ENCODE peak calls at places on chromosomes 11 and 22, in five cellular contexts. E is ovary, Z is tibial nerve, M is A549, R is cardiac fibroblast. D is an unnamed sample.
A peak's percentile ranks its signal among the peaks of the same experiment; 100 is the strongest.

GRCh38 chr11:78786086-78786485 is 211.4 kb upstream of the NARS2 start:
- DNase-seq in M (no peak), R (no peak), E (no peak), Z (no peak), D (no peak)

GRCh38 chr11:60959445-60959844 is 7.5 kb upstream of the SLC15A3 start:
- DNase-seq in Z (no peak), M (no peak), R (peak; percentile 57), E (no peak), D (no peak)

GRCh38 chr22:49052023-49052538 is 775.6 kb downstream of the BRD1 start:
- DNase-seq in R (no peak), E (peak; percentile 45), M (no peak), Z (no peak), D (no peak)

GRCh38 chr11:59560290-59560701 is 49.0 kb downstream of the OR4D9 start:
- DNase-seq in M (no peak), R (peak; percentile 90), Z (peak; percentile 51), E (peak; percentile 64), D (peak; percentile 92)

GRCh38 chr22:17106785-17107546 is 14.2 kb downstream of the TMEM121B start:
- DNase-seq in R (no peak), Z (no peak), E (no peak), M (no peak), D (no peak)

GRCh38 chr11:88709567-88709966 is 356.2 kb downstream of the GRM5 start:
- DNase-seq in M (no peak), R (no peak), Z (no peak), E (no peak), D (no peak)

GRCh38 chr11:95884364-95884763 is 39.5 kb downstream of the MTMR2 start:
- DNase-seq in Z (no peak), R (peak; percentile 67), M (no peak), E (no peak), D (no peak)

GRCh38 chr11:17603056-17603825 is 56.2 kb downstream of the OTOG start:
- DNase-seq in M (no peak), Z (no peak), E (no peak), R (no peak), D (no peak)

GRCh38 chr11:125902315-125902926 is 585 bp downstream of the PUS3 start:
- DNase-seq in E (no peak), M (no peak), R (no peak), Z (no peak), D (no peak)

GRCh38 chr22:38270091-38270972 is 2.5 kb downstream of the TMEM184B start:
- DNase-seq in E (no peak), R (peak; percentile 46), M (no peak), Z (no peak), D (no peak)

GRCh38 chr11:113615773-113616172 is 90.3 kb downstream of the TMPRSS5 start:
- DNase-seq in Z (no peak), M (no peak), R (peak; percentile 58), E (no peak), D (no peak)

GRCh38 chr11:120798854-120799253 is 225.0 kb upstream of the TBCEL start:
- DNase-seq in Z (no peak), M (no peak), R (no peak), E (no peak), D (no peak)

GRCh38 chr11:72771507-72771906 is 19.3 kb upstream of the ARAP1 start:
- DNase-seq in Z (no peak), M (no peak), R (peak; percentile 48), E (no peak), D (no peak)

GRCh38 chr11:47055534-47055933 is 119.0 kb downstream of the CSTPP1 start:
- DNase-seq in M (no peak), Z (no peak), R (no peak), E (no peak), D (no peak)
- H3K4me3 ChIP-seq in M (no peak overlapping the region), Z (no peak overlapping the region), R (no peak overlapping the region), E (no peak overlapping the region), D (no peak overlapping the region)

DNA sequence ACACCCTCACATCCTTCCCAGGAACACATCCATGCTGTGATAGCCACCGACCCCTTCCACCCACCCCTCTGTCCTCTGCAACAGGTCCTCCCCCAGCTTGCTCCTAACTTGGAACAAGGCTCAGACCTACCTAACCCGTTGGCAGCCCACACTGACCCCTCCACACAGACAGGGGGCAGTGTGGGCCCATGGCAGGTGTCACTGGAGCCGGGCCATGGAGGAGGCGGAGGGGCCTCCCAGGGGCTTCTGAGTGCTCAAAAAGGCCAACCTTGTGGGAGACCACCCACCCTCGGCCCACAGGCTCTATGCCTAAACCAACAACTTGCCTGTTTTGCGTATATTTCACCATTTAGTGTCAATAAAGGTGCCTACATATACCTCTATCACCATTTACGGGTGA is 57.0 kb downstream of the CERK start:
- DNase-seq in M (peak; percentile 36), R (no peak), Z (no peak), E (no peak), D (peak; percentile 55)
- TF ChIP-seq CTCF in M (no peak), R (peak; percentile 43), Z (no peak), E (no peak), D (peak; percentile 67)

GRCh38 chr11:289145-289705 is 299 bp downstream of the PGGHG start:
- DNase-seq in M (no peak), Z (no peak), E (peak; percentile 43), R (no peak), D (no peak)

GRCh38 chr11:291281-292210 is 2.6 kb downstream of the PGGHG start:
- DNase-seq in E (peak; percentile 37), M (no peak), R (no peak), Z (no peak), D (no peak)

GRCh38 chr11:290621-291231 is 1.8 kb downstream of the PGGHG start:
- DNase-seq in R (no peak), Z (no peak), E (peak; percentile 38), M (no peak), D (no peak)

GRCh38 chr11:288328-289144 is at the start of gene PGGHG:
- DNase-seq in M (peak; percentile 86), E (peak; percentile 65), Z (peak; percentile 43), R (no peak), D (peak; percentile 75)

GRCh38 chr11:289706-290620 is 1.0 kb downstream of the PGGHG start:
- DNase-seq in E (peak; percentile 44), R (no peak), Z (no peak), M (no peak), D (no peak)
- H3K4me3 ChIP-seq in E (peak overlapping the region; percentile 43), R (peak overlapping the region; percentile 41), Z (peak overlapping the region; percentile 90), M (peak overlapping the region; percentile 94), D (peak overlapping the region; percentile 51)

GRCh38 chr11:68271023-68271780 is 571 bp downstream of the C11orf24 start:
- DNase-seq in Z (no peak), M (peak; percentile 94), E (no peak), R (peak; percentile 82), D (peak; percentile 90)
- TF ChIP-seq CTCF in Z (no peak), M (peak; percentile 42), E (peak; percentile 21), R (peak; percentile 57), D (peak; percentile 61)

D was measured in GM12865.